ENCODE peak calls at places on chromosomes 11 and 22, in ten cellular contexts. B, V, Q, A, G, Z, I, Y, M and W are unnamed samples. For H3K4me1, the result is how much of the 10 kb centered on the place peaks cover.

GRCh38 chr11:126863294-126863997 is 137.1 kb downstream of the KIRREL3 start:
- DNase-seq in B (no peak), V (no peak), Q (no peak), A (no peak), G (no peak), Z (no peak), I (no peak), Y (no peak), M (no peak), W (no peak)

GRCh38 chr11:83037877-83038276 is 33.8 kb downstream of the RAB30 start:
- DNase-seq in B (no peak), V (no peak), Q (no peak), A (no peak), G (no peak), Z (no peak), I (no peak), Y (no peak), M (no peak), W (no peak)

GRCh38 chr22:29003975-29004646 is 57.5 kb downstream of the C22orf31 start:
- DNase-seq in B (no peak), V (no peak), Q (no peak), A (no peak), G (no peak), Z (no peak), I (no peak), Y (no peak), M (no peak), W (peak)

GRCh38 chr11:35059040-35059439 is 79.9 kb upstream of the CD44 start:
- DNase-seq in B (no peak), V (no peak), Q (no peak), A (no peak), G (no peak), Z (no peak), I (no peak), Y (no peak), M (no peak), W (no peak)

GRCh38 chr22:47957649-47958048 is 1195.2 kb downstream of the TBC1D22A start:
- DNase-seq in B (no peak), V (no peak), Q (no peak), A (no peak), G (no peak), Z (no peak), I (no peak), Y (no peak), M (no peak), W (no peak)

GRCh38 chr11:3969613-3970012 is 114.1 kb downstream of the STIM1 start:
- DNase-seq in B (no peak), V (no peak), Q (no peak), A (no peak), G (no peak), Z (no peak), I (no peak), Y (no peak), M (no peak), W (no peak)

GRCh38 chr22:30305519-30305905 is 16.2 kb upstream of the CASTOR1 start:
- DNase-seq in B (peak), V (peak), Q (no peak), A (peak), G (no peak), Z (no peak), I (peak), Y (no peak), M (no peak), W (peak)

GRCh38 chr11:86174101-86175046 is 70.2 kb upstream of the EED start:
- DNase-seq in B (peak), V (no peak), Q (no peak), A (peak), G (peak), Z (peak), I (peak), Y (no peak), M (peak), W (no peak)

GRCh38 chr11:2944953-2945756 is 15.9 kb upstream of the PHLDA2 start:
- DNase-seq in B (peak), V (peak), Q (peak), A (peak), G (peak), Z (peak), I (peak), Y (no peak), M (no peak), W (peak)

DNA sequence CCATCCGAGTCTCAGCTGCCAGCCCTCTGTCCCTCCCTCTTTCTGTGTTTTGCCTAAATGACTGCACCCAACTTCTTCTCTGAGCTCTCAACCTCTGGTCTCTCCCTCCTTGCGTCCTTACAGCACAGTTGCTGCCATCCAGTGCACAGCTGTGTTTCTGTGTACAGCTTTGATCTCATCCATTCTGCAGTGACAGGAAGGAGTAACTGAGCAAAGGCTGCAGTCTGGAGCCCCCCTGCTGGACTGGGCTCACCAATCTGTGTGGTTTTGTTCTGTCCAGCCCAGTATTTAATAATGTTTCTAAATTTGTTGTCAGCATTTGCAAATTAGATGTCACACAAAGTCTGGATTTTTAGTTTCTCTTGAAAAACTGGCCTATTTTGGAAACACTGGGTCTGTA is 43.8 kb downstream of the PRR5L start:
- DNase-seq in B (no peak), V (no peak), Q (no peak), A (no peak), G (no peak), Z (no peak), I (no peak), Y (no peak), M (no peak), W (no peak)
- TF ChIP-seq CTCF in B (no peak), V (no peak), Q (no peak), A (no peak), G (no peak), Z (no peak), I (no peak), Y (no peak), M (no peak), W (no peak)

GRCh38 chr11:65616575-65617001 is 1.0 kb downstream of the PCNX3 start:
- DNase-seq in B (no peak), V (peak), Q (no peak), A (no peak), G (no peak), Z (peak), I (no peak), Y (no peak), M (no peak), W (no peak)

GRCh38 chr11:65613091-65613928 is 711 bp downstream of the MAP3K11 start:
- DNase-seq in B (no peak), V (peak), Q (no peak), A (peak), G (no peak), Z (peak), I (peak), Y (peak), M (no peak), W (no peak)

GRCh38 chr11:65617136-65617850 is 1.7 kb downstream of the PCNX3 start:
- DNase-seq in B (no peak), V (peak), Q (no peak), A (no peak), G (no peak), Z (peak), I (no peak), Y (no peak), M (no peak), W (no peak)

GRCh38 chr11:65615950-65616574 is 486 bp downstream of the PCNX3 start:
- DNase-seq in B (no peak), V (no peak), Q (no peak), A (no peak), G (no peak), Z (no peak), I (no peak), Y (peak), M (peak), W (no peak)

DNA sequence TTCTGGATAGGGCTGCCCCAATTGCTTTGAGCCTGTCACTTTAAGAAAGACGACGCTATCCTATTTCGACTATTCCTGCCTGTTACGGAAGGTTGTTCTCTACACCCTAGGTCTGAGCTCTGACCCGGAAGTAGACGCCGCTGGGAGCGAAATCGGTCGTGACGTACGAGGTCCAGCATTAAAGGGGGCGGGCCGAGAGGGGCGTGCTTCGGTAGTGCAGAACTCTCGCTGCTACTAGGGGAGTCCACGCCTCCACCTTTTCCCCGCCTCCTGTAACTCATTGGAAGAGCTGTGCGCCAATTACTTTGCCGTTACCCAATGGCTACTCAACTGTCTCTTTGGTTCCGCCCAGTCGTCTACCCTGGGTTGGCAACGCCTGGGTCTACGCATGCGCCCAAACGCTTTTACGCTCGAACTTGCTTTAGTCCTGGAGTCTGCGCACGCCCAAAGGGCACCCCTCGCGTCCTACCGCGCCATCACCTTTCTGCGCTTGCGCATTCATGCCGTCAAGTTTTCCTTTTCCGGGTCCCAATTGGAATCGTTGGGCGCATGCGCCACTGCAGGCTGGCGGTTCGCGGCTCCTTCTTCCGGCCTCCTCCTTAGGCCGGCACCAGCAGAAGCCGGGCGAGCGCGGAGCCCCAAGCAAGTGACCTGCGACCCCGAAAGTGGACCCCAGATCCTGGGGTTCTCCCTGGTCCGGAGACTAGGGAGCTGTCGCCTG is at the start of gene PCNX3:
- DNase-seq in B (peak), V (peak), Q (peak), A (peak), G (peak), Z (peak), I (peak), Y (peak), M (peak), W (peak)
- TF ChIP-seq POLR2A in B (no peak), V (no peak), Q (peak), A (peak), G (no peak), Z (peak), I (peak), Y (peak), M (peak), W (no peak)

DNA sequence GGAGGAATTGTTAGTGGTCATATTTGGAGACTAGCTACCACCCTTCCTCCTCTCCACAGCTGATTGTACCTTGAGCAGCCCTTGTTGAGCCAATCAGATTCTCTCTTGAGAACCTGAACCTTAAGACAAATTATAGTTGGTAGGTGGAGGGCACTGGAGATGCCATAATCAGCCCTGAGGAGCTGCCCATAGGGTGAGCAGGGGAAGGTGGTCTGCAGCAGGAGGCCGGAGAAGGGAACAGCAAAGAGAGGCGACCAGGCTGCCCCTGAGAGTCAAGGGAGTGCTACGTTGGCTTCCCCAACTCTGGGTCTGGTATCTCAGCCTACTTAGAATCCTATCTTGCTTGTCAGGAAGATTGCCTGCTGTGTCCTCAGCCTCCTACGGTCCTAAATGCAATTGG is 2.7 kb upstream of the SDF2L1 start:
- DNase-seq in B (no peak), V (no peak), Q (no peak), A (no peak), G (no peak), Z (no peak), I (no peak), Y (no peak), M (no peak), W (no peak)
- H3K4me1 ChIP-seq in B (under half), V (under half), Q (under half), A (under half), G (under half), Z (under half), I (under half), Y (under half), M (under half), W (under half)

DNA sequence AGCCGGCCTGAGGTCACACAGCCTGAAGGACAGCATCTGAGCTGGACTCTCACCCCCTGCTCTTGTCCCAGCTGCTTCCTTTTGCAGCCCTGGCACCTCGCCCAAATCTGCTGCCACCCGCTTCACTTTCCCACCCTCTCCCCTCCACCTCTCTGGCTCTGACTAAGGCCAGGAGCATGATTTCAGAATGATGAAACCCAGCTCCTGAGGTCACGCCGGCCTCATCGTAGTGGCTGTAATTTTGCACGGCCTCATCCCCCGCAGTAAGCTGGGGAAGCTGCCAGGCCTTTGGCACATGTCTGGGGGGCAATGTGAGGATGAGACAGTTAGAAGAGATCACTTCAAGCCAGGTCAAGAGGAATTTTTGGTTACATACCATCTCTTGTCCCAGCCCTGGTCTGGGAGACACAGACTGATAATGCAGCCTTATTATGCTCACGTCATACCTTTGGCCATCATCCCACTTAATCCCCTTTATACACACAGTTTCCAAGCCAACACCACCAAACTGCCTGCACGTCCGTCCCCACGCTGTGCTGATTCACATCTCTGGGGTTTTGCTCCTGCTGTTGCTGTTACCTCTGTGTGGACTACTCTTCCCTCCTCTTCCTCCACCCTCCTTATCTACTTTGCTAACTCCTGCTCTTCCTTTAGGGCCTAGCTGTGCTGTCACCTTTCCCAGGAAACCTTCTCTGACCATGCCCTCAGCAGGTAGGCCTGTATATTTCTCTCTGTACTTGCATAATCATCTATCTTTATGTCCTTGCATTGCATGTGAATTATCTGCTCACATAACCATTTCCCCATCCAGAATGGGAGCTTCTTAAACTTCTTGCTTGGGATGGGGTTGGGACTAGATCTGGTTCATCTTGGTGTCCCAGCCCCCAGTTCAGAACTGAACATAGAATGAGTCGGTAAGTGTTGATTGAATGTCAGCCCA is 58.0 kb downstream of the CHRDL2 start:
- DNase-seq in B (no peak), V (peak), Q (no peak), A (peak), G (peak), Z (peak), I (peak), Y (peak), M (no peak), W (no peak)
- TF ChIP-seq CTCF in B (no peak), V (no peak), Q (no peak), A (no peak), G (no peak), Z (no peak), I (no peak), Y (no peak), M (no peak), W (no peak)

DNA sequence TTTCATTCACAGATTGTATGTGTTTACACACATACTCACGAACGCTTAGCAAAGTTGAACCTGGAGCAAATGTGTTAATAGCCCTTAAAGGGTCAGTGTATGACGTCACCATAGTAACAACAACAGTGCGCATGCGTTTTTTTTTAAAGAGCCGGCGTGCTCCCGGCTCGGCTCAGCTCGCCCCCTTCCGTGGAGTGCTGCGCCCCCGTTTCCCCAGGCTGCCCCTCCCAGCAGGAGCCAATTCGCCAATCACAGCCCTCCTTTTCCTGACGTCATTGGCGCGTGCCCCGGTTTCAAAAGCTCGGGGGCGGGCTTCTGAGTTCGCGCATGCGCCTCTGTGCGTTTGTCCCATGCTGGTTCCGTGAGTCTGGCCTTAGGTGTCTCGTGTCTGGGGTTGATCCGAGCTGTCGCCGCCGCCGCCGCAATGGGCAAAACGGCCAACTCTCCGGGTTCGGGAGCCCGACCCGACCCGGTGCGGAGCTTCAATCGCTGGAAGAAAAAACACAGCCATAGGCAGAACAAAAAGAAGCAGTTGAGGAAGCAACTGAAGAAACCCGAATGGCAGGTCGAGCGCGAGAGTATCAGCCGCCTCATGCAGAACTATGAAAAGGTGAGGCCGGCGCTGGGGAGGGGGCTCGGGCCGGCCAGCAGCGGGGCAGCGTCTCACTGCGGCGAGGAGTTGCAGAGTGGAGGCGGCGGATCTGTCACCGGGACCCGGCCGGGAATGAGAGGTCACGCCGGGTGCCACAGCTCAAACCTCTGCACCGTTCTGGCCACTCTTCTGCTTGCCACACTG is at the start of gene DDX10:
- DNase-seq in B (peak), V (peak), Q (peak), A (peak), G (peak), Z (peak), I (peak), Y (peak), M (peak), W (peak)
- TF ChIP-seq POLR2A in B (no peak), V (no peak), Q (no peak), A (peak), G (no peak), Z (no peak), I (no peak), Y (peak), M (peak), W (peak)